ENCODE peak calls at places on chromosomes 3 and 15, in ten cellular contexts. B is SK-N-SH, J is HCT116, K is heart left ventricle, I is SJSA1, P is MM.1S, C is bronchial epithelial cell, F is fibroblast of lung, L is GM06990, Y is gastrocnemius medialis. G is an unnamed sample.

GRCh38 chr3:138842483-138843188 is 7.9 kb upstream of the PIK3CB start:
- DNase-seq in B (no peak), J (no peak), K (no peak), I (no peak), P (no peak), C (no peak), F (no peak), L (peak; percentile 31), Y (no peak), G (peak; percentile 11)

GRCh38 chr3:150925751-150926201 is 20.5 kb upstream of the MINDY4B start:
- DNase-seq in B (peak; percentile 59), J (peak; percentile 42), K (peak; percentile 53), I (peak; percentile 23), P (peak; percentile 75), C (peak; percentile 41), F (peak; percentile 29), L (peak; percentile 41), Y (no peak), G (peak; percentile 47)

GRCh38 chr3:34995771-34996430 is 643.4 kb upstream of the ARPP21 start:
- DNase-seq in B (no peak), J (no peak), K (no peak), I (no peak), P (peak; percentile 17), C (peak; percentile 81), F (no peak), L (no peak), Y (no peak), G (no peak)

GRCh38 chr3:123094492-123094891 is 27.7 kb downstream of the PDIA5 start:
- DNase-seq in B (no peak), J (no peak), K (peak; percentile 10), I (no peak), P (no peak), C (no peak), F (no peak), L (no peak), Y (no peak), G (no peak)

GRCh38 chr3:125261031-125261430 is 48.5 kb upstream of the SLC12A8 start:
- DNase-seq in B (no peak), J (no peak), K (no peak), I (no peak), P (no peak), C (no peak), F (no peak), L (no peak), Y (no peak), G (no peak)

GRCh38 chr3:4550957-4551754 is 58.0 kb downstream of the ITPR1 start:
- DNase-seq in B (peak; percentile 33), J (no peak), K (peak; percentile 61), I (no peak), P (no peak), C (no peak), F (no peak), L (no peak), Y (no peak), G (no peak)

GRCh38 chr3:32428092-32429068 is 36.7 kb downstream of the CMTM7 start:
- DNase-seq in B (no peak), J (no peak), K (no peak), I (no peak), P (peak; percentile 79), C (no peak), F (no peak), L (peak; percentile 69), Y (no peak), G (peak; percentile 87)

GRCh38 chr3:18774319-18774877 is 349.3 kb upstream of the SATB1 start:
- DNase-seq in B (no peak), J (no peak), K (no peak), I (no peak), P (no peak), C (peak; percentile 33), F (no peak), L (no peak), Y (no peak), G (no peak)

GRCh38 chr15:64443747-64444621 is 16.4 kb upstream of the ZNF609 start:
- DNase-seq in B (no peak), J (peak; percentile 81), K (no peak), I (peak; percentile 91), P (peak; percentile 13), C (peak; percentile 95), F (peak; percentile 93), L (peak; percentile 59), Y (no peak), G (no peak)

GRCh38 chr3:184040010-184040409 is 8.5 kb downstream of the HTR3D start:
- DNase-seq in B (peak; percentile 39), J (peak; percentile 26), K (no peak), I (peak; percentile 49), P (no peak), C (no peak), F (no peak), L (no peak), Y (no peak), G (no peak)

GRCh38 chr15:32029862-32030781 is at the start of gene CHRNA7:
- DNase-seq in B (peak; percentile 94), J (peak; percentile 33), K (peak; percentile 72), I (peak; percentile 19), P (peak; percentile 86), C (peak; percentile 1), F (peak; percentile 42), L (peak; percentile 80), Y (peak; percentile 38), G (peak; percentile 19)

DNA sequence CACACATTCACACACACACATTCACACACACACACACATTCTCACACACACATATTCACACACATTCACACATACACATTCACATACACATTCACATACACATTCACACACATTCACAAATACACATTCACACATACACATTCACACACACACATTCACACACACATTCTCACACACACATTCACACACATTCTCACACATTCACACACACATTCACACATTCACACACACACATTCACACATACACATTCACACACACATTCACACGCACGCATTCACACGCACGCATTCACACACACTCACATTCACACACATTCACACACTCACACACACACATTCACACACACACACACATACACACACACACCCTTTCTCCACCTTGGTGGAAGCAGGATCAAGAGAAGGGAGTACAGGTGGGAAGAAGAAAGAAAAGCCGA is 5.7 kb upstream of the HAPLN3 start:
- DNase-seq in B (no peak), J (no peak), K (no peak), I (no peak), P (no peak), C (no peak), F (no peak), L (no peak), Y (no peak), G (no peak)
- H3K36me3 ChIP-seq in B (peaks cover 3% of the 10 kb centered on the region), J (no peaks in the 10 kb centered on the region), K (peaks cover 71% of the 10 kb centered on the region), I (peaks cover 63% of the 10 kb centered on the region), P (no peaks in the 10 kb centered on the region), C (no peaks in the 10 kb centered on the region), F (peaks cover 10% of the 10 kb centered on the region), L (no peaks in the 10 kb centered on the region), Y (peaks cover 71% of the 10 kb centered on the region), G (no peaks in the 10 kb centered on the region)

GRCh38 chr15:68504721-68505090 is 72.7 kb upstream of the ITGA11 start:
- DNase-seq in B (no peak), J (no peak), K (no peak), I (no peak), P (no peak), C (no peak), F (no peak), L (no peak), Y (no peak), G (no peak)
- H3K36me3 ChIP-seq in B (no peaks in the 10 kb centered on the region), J (no peaks in the 10 kb centered on the region), K (no peaks in the 10 kb centered on the region), I (no peaks in the 10 kb centered on the region), P (no peaks in the 10 kb centered on the region), C (no peaks in the 10 kb centered on the region), F (no peaks in the 10 kb centered on the region), L (no peaks in the 10 kb centered on the region), Y (no peaks in the 10 kb centered on the region), G (no peaks in the 10 kb centered on the region)

GRCh38 chr15:69234676-69235075 is 64.0 kb upstream of the PAQR5 start:
- DNase-seq in B (no peak), J (no peak), K (no peak), I (no peak), P (no peak), C (no peak), F (no peak), L (no peak), Y (no peak), G (no peak)

GRCh38 chr15:69232144-69232543 is 66.6 kb upstream of the PAQR5 start:
- DNase-seq in B (no peak), J (no peak), K (no peak), I (no peak), P (no peak), C (peak; percentile 74), F (peak; percentile 8), L (no peak), Y (no peak), G (no peak)

GRCh38 chr15:69236505-69236904 is 62.2 kb upstream of the PAQR5 start:
- DNase-seq in B (no peak), J (no peak), K (no peak), I (no peak), P (no peak), C (peak; percentile 86), F (no peak), L (no peak), Y (no peak), G (no peak)
- H3K36me3 ChIP-seq in B (peaks cover 7% of the 10 kb centered on the region), J (no peaks in the 10 kb centered on the region), K (no peaks in the 10 kb centered on the region), I (no peaks in the 10 kb centered on the region), P (no peaks in the 10 kb centered on the region), C (no peaks in the 10 kb centered on the region), F (no peaks in the 10 kb centered on the region), L (no peaks in the 10 kb centered on the region), Y (no peaks in the 10 kb centered on the region), G (no peaks in the 10 kb centered on the region)

GRCh38 chr3:126706631-126707030 is 2.6 kb downstream of the CHCHD6 start:
- DNase-seq in B (no peak), J (no peak), K (no peak), I (no peak), P (no peak), C (no peak), F (no peak), L (no peak), Y (no peak), G (no peak)
- H3K36me3 ChIP-seq in B (peaks cover 3% of the 10 kb centered on the region), J (no peaks in the 10 kb centered on the region), K (no peaks in the 10 kb centered on the region), I (no peaks in the 10 kb centered on the region), P (no peaks in the 10 kb centered on the region), C (peaks cover 2% of the 10 kb centered on the region), F (no peaks in the 10 kb centered on the region), L (no peaks in the 10 kb centered on the region), Y (no peaks in the 10 kb centered on the region), G (no peaks in the 10 kb centered on the region)

DNA sequence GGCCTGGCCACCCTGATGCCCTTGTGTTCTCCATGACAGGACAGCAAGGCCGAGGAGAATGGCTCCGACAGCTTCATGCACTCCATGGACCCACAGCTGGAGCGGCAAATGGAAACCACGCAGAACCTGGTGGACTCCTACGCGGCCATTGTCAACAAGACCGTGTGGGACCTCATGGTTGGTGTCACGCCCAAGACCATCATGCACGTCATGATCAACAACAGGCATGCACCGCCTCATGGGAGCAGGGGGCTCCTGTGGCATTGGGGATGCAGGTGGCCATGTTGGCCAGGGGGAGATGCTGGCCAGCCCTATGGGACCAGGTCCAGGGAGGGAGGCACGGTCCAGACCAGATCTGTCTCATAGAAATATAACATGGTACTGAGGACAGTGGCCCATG is 62.9 kb downstream of the GOLGA8B start:
- DNase-seq in B (no peak), J (no peak), K (no peak), I (no peak), P (no peak), C (no peak), F (no peak), L (no peak), Y (no peak), G (no peak)
- H3K36me3 ChIP-seq in B (no peaks in the 10 kb centered on the region), J (no peaks in the 10 kb centered on the region), K (no peaks in the 10 kb centered on the region), I (no peaks in the 10 kb centered on the region), P (no peaks in the 10 kb centered on the region), C (no peaks in the 10 kb centered on the region), F (no peaks in the 10 kb centered on the region), L (no peaks in the 10 kb centered on the region), Y (no peaks in the 10 kb centered on the region), G (no peaks in the 10 kb centered on the region)

GRCh38 chr3:52544937-52545336 is 8.5 kb downstream of the UQCC5 start:
- DNase-seq in B (no peak), J (no peak), K (no peak), I (no peak), P (no peak), C (no peak), F (no peak), L (no peak), Y (no peak), G (no peak)
- H3K36me3 ChIP-seq in B (peaks cover 71% of the 10 kb centered on the region), J (peaks cover 13% of the 10 kb centered on the region), K (peaks cover 93% of the 10 kb centered on the region), I (peaks cover 47% of the 10 kb centered on the region), P (peaks cover 17% of the 10 kb centered on the region), C (peaks cover 9% of the 10 kb centered on the region), F (no peaks in the 10 kb centered on the region), L (peaks cover 7% of the 10 kb centered on the region), Y (peaks cover 52% of the 10 kb centered on the region), G (peaks cover 91% of the 10 kb centered on the region)